ENCODE peak calls at places on chromosomes 1 and 21, in five cellular contexts. J is body of pancreas; A is fibroblast of pulmonary artery; S is MM.1S; H is CD8-positive, alpha-beta T cell. N is an unnamed sample.

GRCh38 chr1:225424562-225425210 is 3.2 kb downstream of the LBR start:
- DNase-seq in J (no peak), A (no peak), S (no peak), H (no peak), N (no peak)

GRCh38 chr1:11285883-11286734 is 13.1 kb downstream of the UBIAD1 start:
- DNase-seq in J (no peak), A (peak), S (no peak), H (no peak), N (no peak)

GRCh38 chr1:212774584-212774983 is 17.0 kb downstream of the NSL1 start:
- DNase-seq in J (no peak), A (peak), S (no peak), H (no peak), N (no peak)

GRCh38 chr1:6108937-6109636 is 63.4 kb downstream of the KCNAB2 start:
- DNase-seq in J (no peak), A (peak), S (peak), H (peak), N (peak)

GRCh38 chr1:113991467-113991997 is 12.3 kb downstream of the OLFML3 start:
- DNase-seq in J (no peak), A (no peak), S (no peak), H (no peak), N (no peak)

GRCh38 chr21:45381865-45382697 is 22.9 kb upstream of the COL18A1 start:
- DNase-seq in J (no peak), A (no peak), S (no peak), H (no peak), N (no peak)

GRCh38 chr1:27299385-27300252 is 22.3 kb upstream of the TMEM222 start:
- DNase-seq in J (no peak), A (peak), S (no peak), H (no peak), N (no peak)

GRCh38 chr1:24089743-24090555 is 22.0 kb downstream of the MYOM3 start:
- DNase-seq in J (no peak), A (no peak), S (no peak), H (no peak), N (no peak)

GRCh38 chr1:198915327-198916231 is 276.7 kb downstream of the PTPRC start:
- DNase-seq in J (no peak), A (no peak), S (no peak), H (no peak), N (no peak)

GRCh38 chr1:173275496-173275895 is 68.4 kb upstream of the TNFSF4 start:
- DNase-seq in J (no peak), A (no peak), S (no peak), H (no peak), N (no peak)

GRCh38 chr1:53625766-53626520 is 113.0 kb downstream of the GLIS1 start:
- DNase-seq in J (no peak), A (no peak), S (no peak), H (no peak), N (no peak)

GRCh38 chr1:212621043-212621829 is 12.7 kb downstream of the ATF3 start:
- DNase-seq in J (no peak), A (no peak), S (no peak), H (no peak), N (peak)

GRCh38 chr21:30044447-30045064 is 104.8 kb upstream of the GRIK1 start:
- DNase-seq in J (peak), A (peak), S (peak), H (no peak), N (peak)

GRCh38 chr1:18989176-18989799 is 32.8 kb upstream of the IFFO2 start:
- DNase-seq in J (peak), A (no peak), S (no peak), H (no peak), N (no peak)

GRCh38 chr1:39671433-39671792 is 494 bp downstream of the NT5C1A start:
- DNase-seq in J (peak), A (no peak), S (no peak), H (no peak), N (no peak)

GRCh38 chr1:165367375-165367993 is 11.0 kb upstream of the LMX1A start:
- DNase-seq in J (peak), A (peak), S (peak), H (peak), N (peak)

GRCh38 chr1:10209590-10209904 is 823 bp upstream of the KIF1B start:
- DNase-seq in J (no peak), A (no peak), S (no peak), H (no peak), N (no peak)
- H3K4me3 ChIP-seq in J (peak), A (peak), S (peak), H (peak), N (peak)

GRCh38 chr1:29122662-29122986 is 1.1 kb downstream of the TMEM200B start:
- DNase-seq in J (no peak), A (peak), S (no peak), H (no peak), N (no peak)
- H3K4me3 ChIP-seq in J (no peak), A (peak), S (no peak), H (peak), N (no peak)

DNA sequence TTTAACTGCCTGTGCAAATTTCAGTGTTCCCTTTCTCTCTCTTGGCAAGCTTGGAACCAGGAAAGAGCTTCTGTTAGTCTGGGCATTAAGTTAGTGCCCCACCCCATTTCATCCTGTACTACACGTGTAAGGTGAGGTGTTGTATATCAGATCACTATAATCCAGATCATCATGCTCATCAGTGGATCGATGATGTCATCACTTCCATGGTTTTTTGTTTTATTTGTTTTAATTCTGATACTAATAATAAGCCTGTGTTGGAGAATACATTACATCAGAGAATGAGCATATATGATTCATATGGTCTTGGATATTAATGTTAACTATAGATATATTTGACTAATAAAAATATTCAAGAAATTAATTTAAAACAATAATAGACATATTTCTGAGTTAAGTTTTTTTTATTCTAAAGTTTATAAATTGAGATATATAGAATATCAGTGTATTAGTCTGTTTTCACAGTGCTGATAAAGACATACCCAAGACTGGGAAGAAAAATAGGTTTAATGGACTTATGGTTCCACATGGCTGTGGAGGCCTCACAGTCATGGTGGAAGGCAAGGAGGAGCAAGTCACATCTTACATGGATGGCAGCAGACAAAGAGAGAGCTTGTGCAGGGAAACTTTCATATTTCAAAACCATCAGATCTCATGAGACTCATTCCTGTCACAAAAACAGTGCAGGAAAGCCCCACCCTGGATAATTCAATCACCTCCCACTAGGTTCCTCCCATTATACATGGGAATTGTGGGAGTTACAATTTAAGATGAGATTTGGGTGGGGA is 588.3 kb upstream of the B3GALT2 start:
- DNase-seq in J (no peak), A (no peak), S (no peak), H (no peak), N (no peak)
- H3K4me3 ChIP-seq in J (no peak), A (no peak), S (no peak), H (no peak), N (no peak)

GRCh38 chr1:161017756-161018630 is 3.0 kb downstream of the F11R start:
- DNase-seq in J (no peak), A (no peak), S (peak), H (no peak), N (no peak)

GRCh38 chr1:161009602-161010211 is 11.2 kb downstream of the F11R start:
- DNase-seq in J (no peak), A (no peak), S (peak), H (no peak), N (no peak)

GRCh38 chr1:161012420-161012819 is 8.5 kb downstream of the F11R start:
- DNase-seq in J (no peak), A (no peak), S (no peak), H (no peak), N (no peak)

GRCh38 chr1:161013104-161013590 is 7.8 kb downstream of the F11R start:
- DNase-seq in J (no peak), A (peak), S (no peak), H (no peak), N (no peak)

GRCh38 chr1:161013591-161014513 is 7.1 kb downstream of the F11R start:
- DNase-seq in J (peak), A (peak), S (peak), H (peak), N (peak)
- H3K4me3 ChIP-seq in J (no peak), A (peak), S (peak), H (peak), N (peak)

GRCh38 chr1:240122639-240123604 is 31.2 kb downstream of the FMN2 start:
- DNase-seq in J (peak), A (no peak), S (no peak), H (no peak), N (no peak)

GRCh38 chr1:240117930-240118329 is 26.2 kb downstream of the FMN2 start:
- DNase-seq in J (no peak), A (no peak), S (no peak), H (no peak), N (no peak)

GRCh38 chr1:240114222-240114621 is 22.5 kb downstream of the FMN2 start:
- DNase-seq in J (no peak), A (no peak), S (no peak), H (no peak), N (no peak)

GRCh38 chr1:240115831-240116230 is 24.1 kb downstream of the FMN2 start:
- DNase-seq in J (no peak), A (no peak), S (no peak), H (no peak), N (no peak)

GRCh38 chr1:240117202-240117769 is 25.6 kb downstream of the FMN2 start:
- DNase-seq in J (no peak), A (no peak), S (peak), H (no peak), N (no peak)
- H3K4me3 ChIP-seq in J (no peak), A (no peak), S (no peak), H (no peak), N (no peak)

GRCh38 chr1:200628223-200628868 is 7.8 kb upstream of the KIF14 start:
- DNase-seq in J (no peak), A (no peak), S (peak), H (no peak), N (peak)
- H3K4me3 ChIP-seq in J (no peak), A (no peak), S (peak), H (no peak), N (no peak)

GRCh38 chr1:220788146-220788545 is 1.4 kb downstream of the MTARC1 start:
- DNase-seq in J (no peak), A (no peak), S (no peak), H (no peak), N (no peak)
- H3K4me3 ChIP-seq in J (no peak), A (no peak), S (no peak), H (no peak), N (no peak)

N was measured in Jurkat, Clone E6-1.